ENCODE peak calls at places on chromosomes 6 and 20, in seven cellular contexts. One of them, this sample, is unnamed.

GRCh38 chr6:111850288-111850937 is 22.8 kb downstream of the FYN start:
- DNase-seq in HCT116: no peak
- DNase-seq in MM.1S: no peak
- DNase-seq in PC-3: no peak
- DNase-seq in neural progenitor cell: no peak
- DNase-seq in GM23338: no peak
- DNase-seq in OCI-LY7: no peak
- DNase-seq in this sample: no peak

GRCh38 chr6:152981989-152982767 is 663 bp downstream of the FBXO5 start:
- DNase-seq in HCT116: no peak
- DNase-seq in MM.1S: no peak
- DNase-seq in PC-3: no peak
- DNase-seq in neural progenitor cell: peak
- DNase-seq in GM23338: peak
- DNase-seq in OCI-LY7: peak
- DNase-seq in this sample: peak

GRCh38 chr20:47144463-47144862 is 212.0 kb downstream of the ZMYND8 start:
- DNase-seq in HCT116: no peak
- DNase-seq in MM.1S: no peak
- DNase-seq in PC-3: no peak
- DNase-seq in neural progenitor cell: no peak
- DNase-seq in GM23338: no peak
- DNase-seq in OCI-LY7: no peak
- DNase-seq in this sample: no peak

GRCh38 chr20:56820984-56821383 is 191.9 kb downstream of the TFAP2C start:
- DNase-seq in HCT116: no peak
- DNase-seq in MM.1S: no peak
- DNase-seq in PC-3: no peak
- DNase-seq in neural progenitor cell: no peak
- DNase-seq in GM23338: peak
- DNase-seq in OCI-LY7: no peak
- DNase-seq in this sample: no peak

GRCh38 chr20:40960101-40960500 is 68.5 kb upstream of the TOP1 start:
- DNase-seq in HCT116: no peak
- DNase-seq in MM.1S: no peak
- DNase-seq in PC-3: no peak
- DNase-seq in neural progenitor cell: no peak
- DNase-seq in GM23338: no peak
- DNase-seq in OCI-LY7: no peak
- DNase-seq in this sample: no peak

GRCh38 chr6:149334682-149335160 is 17.2 kb downstream of the TAB2 start:
- DNase-seq in HCT116: peak
- DNase-seq in MM.1S: no peak
- DNase-seq in PC-3: peak
- DNase-seq in neural progenitor cell: no peak
- DNase-seq in GM23338: peak
- DNase-seq in OCI-LY7: no peak
- DNase-seq in this sample: peak

GRCh38 chr6:43758617-43759050 is 11.4 kb upstream of the VEGFA start:
- DNase-seq in HCT116: no peak
- DNase-seq in MM.1S: no peak
- DNase-seq in PC-3: peak
- DNase-seq in neural progenitor cell: peak
- DNase-seq in GM23338: peak
- DNase-seq in OCI-LY7: peak
- DNase-seq in this sample: no peak

GRCh38 chr6:74091133-74091793 is 395.3 kb downstream of the CD109 start:
- DNase-seq in HCT116: peak
- DNase-seq in MM.1S: peak
- DNase-seq in PC-3: peak
- DNase-seq in neural progenitor cell: peak
- DNase-seq in GM23338: peak
- DNase-seq in OCI-LY7: peak
- DNase-seq in this sample: peak

GRCh38 chr6:158441639-158442308 is 118.1 kb upstream of the TMEM181 start:
- DNase-seq in HCT116: no peak
- DNase-seq in MM.1S: no peak
- DNase-seq in PC-3: no peak
- DNase-seq in neural progenitor cell: no peak
- DNase-seq in GM23338: no peak
- DNase-seq in OCI-LY7: no peak
- DNase-seq in this sample: no peak

GRCh38 chr6:53888931-53889330 is 94.1 kb downstream of the LRRC1 start:
- DNase-seq in HCT116: no peak
- DNase-seq in MM.1S: no peak
- DNase-seq in PC-3: peak
- DNase-seq in neural progenitor cell: no peak
- DNase-seq in GM23338: no peak
- DNase-seq in OCI-LY7: no peak
- DNase-seq in this sample: no peak

GRCh38 chr6:29011276-29011734 is 6.2 kb upstream of the ZNF311 start:
- DNase-seq in HCT116: no peak
- DNase-seq in MM.1S: peak
- DNase-seq in PC-3: peak
- DNase-seq in neural progenitor cell: peak
- DNase-seq in GM23338: peak
- DNase-seq in OCI-LY7: peak
- DNase-seq in this sample: peak

GRCh38 chr6:125510405-125510804 is 208.6 kb upstream of the HDDC2 start:
- DNase-seq in HCT116: no peak
- DNase-seq in MM.1S: no peak
- DNase-seq in PC-3: no peak
- DNase-seq in neural progenitor cell: no peak
- DNase-seq in GM23338: no peak
- DNase-seq in OCI-LY7: no peak
- DNase-seq in this sample: no peak

GRCh38 chr6:125513978-125514377 is 212.2 kb upstream of the HDDC2 start:
- DNase-seq in HCT116: no peak
- DNase-seq in MM.1S: no peak
- DNase-seq in PC-3: no peak
- DNase-seq in neural progenitor cell: no peak
- DNase-seq in GM23338: no peak
- DNase-seq in OCI-LY7: no peak
- DNase-seq in this sample: no peak

GRCh38 chr6:125509477-125509876 is 207.7 kb upstream of the HDDC2 start:
- DNase-seq in HCT116: no peak
- DNase-seq in MM.1S: no peak
- DNase-seq in PC-3: no peak
- DNase-seq in neural progenitor cell: no peak
- DNase-seq in GM23338: no peak
- DNase-seq in OCI-LY7: no peak
- DNase-seq in this sample: no peak

GRCh38 chr6:125512621-125513020 is 210.9 kb upstream of the HDDC2 start:
- DNase-seq in HCT116: peak
- DNase-seq in MM.1S: peak
- DNase-seq in PC-3: peak
- DNase-seq in neural progenitor cell: peak
- DNase-seq in GM23338: peak
- DNase-seq in OCI-LY7: peak
- DNase-seq in this sample: no peak

GRCh38 chr6:125511809-125512341 is 210.1 kb upstream of the HDDC2 start:
- DNase-seq in HCT116: no peak
- DNase-seq in MM.1S: no peak
- DNase-seq in PC-3: peak
- DNase-seq in neural progenitor cell: no peak
- DNase-seq in GM23338: no peak
- DNase-seq in OCI-LY7: no peak
- DNase-seq in this sample: no peak
- TF ChIP-seq EZH2phosphoT487 in HCT116: no peak
- TF ChIP-seq EZH2phosphoT487 in MM.1S: no peak
- TF ChIP-seq EZH2phosphoT487 in PC-3: no peak
- TF ChIP-seq EZH2phosphoT487 in neural progenitor cell: no peak
- TF ChIP-seq EZH2phosphoT487 in GM23338: no peak
- TF ChIP-seq EZH2phosphoT487 in OCI-LY7: no peak
- TF ChIP-seq EZH2phosphoT487 in this sample: no peak

GRCh38 chr20:38127920-38128528 is 37.0 kb downstream of the TGM2 start:
- DNase-seq in HCT116: no peak
- DNase-seq in MM.1S: no peak
- DNase-seq in PC-3: no peak
- DNase-seq in neural progenitor cell: no peak
- DNase-seq in GM23338: no peak
- DNase-seq in OCI-LY7: no peak
- DNase-seq in this sample: no peak

GRCh38 chr20:38128691-38129090 is 36.4 kb downstream of the TGM2 start:
- DNase-seq in HCT116: no peak
- DNase-seq in MM.1S: no peak
- DNase-seq in PC-3: no peak
- DNase-seq in neural progenitor cell: no peak
- DNase-seq in GM23338: no peak
- DNase-seq in OCI-LY7: no peak
- DNase-seq in this sample: no peak

GRCh38 chr20:38127011-38127621 is 38.0 kb downstream of the TGM2 start:
- DNase-seq in HCT116: peak
- DNase-seq in MM.1S: no peak
- DNase-seq in PC-3: peak
- DNase-seq in neural progenitor cell: no peak
- DNase-seq in GM23338: no peak
- DNase-seq in OCI-LY7: no peak
- DNase-seq in this sample: peak

GRCh38 chr20:38125157-38126056 is 39.7 kb downstream of the TGM2 start:
- DNase-seq in HCT116: no peak
- DNase-seq in MM.1S: no peak
- DNase-seq in PC-3: peak
- DNase-seq in neural progenitor cell: no peak
- DNase-seq in GM23338: no peak
- DNase-seq in OCI-LY7: no peak
- DNase-seq in this sample: no peak

DNA sequence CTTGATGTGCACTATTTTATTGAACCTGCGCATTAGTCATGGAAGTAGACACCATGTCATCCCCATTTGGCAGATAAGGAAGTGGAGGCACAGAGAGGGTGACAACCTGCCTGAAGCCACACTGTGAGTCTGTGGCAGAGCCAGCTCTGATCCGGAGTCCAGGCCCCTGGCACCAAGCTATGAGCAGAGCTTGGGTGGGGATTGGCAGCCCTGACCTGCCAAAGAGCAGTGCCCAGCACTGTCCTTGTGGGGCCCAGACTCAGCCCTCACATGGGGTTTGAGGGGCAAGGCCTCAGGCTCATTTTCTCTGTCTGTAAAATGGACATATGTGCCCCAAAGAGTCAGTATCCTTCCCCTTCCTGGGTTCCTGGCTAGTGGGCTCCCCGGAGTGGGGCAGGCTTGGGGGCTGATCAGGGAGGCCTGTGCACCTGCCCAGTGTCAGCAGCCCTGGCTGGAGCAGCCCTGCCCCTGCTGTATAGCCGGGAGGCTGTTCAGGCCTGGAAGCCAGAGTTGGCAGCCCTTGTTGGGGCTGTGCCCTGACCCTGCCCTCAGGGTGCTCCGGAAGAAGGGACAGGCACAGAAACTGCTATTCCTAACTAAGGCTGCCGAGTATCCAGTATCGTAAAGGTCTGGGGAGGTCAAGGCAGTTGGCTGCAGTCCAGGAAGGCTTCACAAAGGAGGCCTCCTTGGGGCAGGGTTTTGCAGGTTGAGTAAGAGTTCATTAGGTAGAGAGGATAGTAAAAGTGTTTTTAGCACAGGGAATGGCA is 38.7 kb downstream of the TGM2 start:
- DNase-seq in HCT116: no peak
- DNase-seq in MM.1S: no peak
- DNase-seq in PC-3: no peak
- DNase-seq in neural progenitor cell: no peak
- DNase-seq in GM23338: no peak
- DNase-seq in OCI-LY7: no peak
- DNase-seq in this sample: no peak
- TF ChIP-seq EZH2phosphoT487 in HCT116: no peak
- TF ChIP-seq EZH2phosphoT487 in MM.1S: no peak
- TF ChIP-seq EZH2phosphoT487 in PC-3: no peak
- TF ChIP-seq EZH2phosphoT487 in neural progenitor cell: no peak
- TF ChIP-seq EZH2phosphoT487 in GM23338: no peak
- TF ChIP-seq EZH2phosphoT487 in OCI-LY7: no peak
- TF ChIP-seq EZH2phosphoT487 in this sample: no peak

GRCh38 chr6:10613693-10614092 is 80.7 kb downstream of the C6orf52 start:
- DNase-seq in HCT116: no peak
- DNase-seq in MM.1S: no peak
- DNase-seq in PC-3: no peak
- DNase-seq in neural progenitor cell: peak
- DNase-seq in GM23338: no peak
- DNase-seq in OCI-LY7: no peak
- DNase-seq in this sample: no peak

GRCh38 chr6:10615675-10616074 is 78.7 kb downstream of the C6orf52 start:
- DNase-seq in HCT116: no peak
- DNase-seq in MM.1S: no peak
- DNase-seq in PC-3: no peak
- DNase-seq in neural progenitor cell: no peak
- DNase-seq in GM23338: no peak
- DNase-seq in OCI-LY7: no peak
- DNase-seq in this sample: no peak

GRCh38 chr6:10613077-10613476 is 81.3 kb downstream of the C6orf52 start:
- DNase-seq in HCT116: no peak
- DNase-seq in MM.1S: no peak
- DNase-seq in PC-3: peak
- DNase-seq in neural progenitor cell: no peak
- DNase-seq in GM23338: no peak
- DNase-seq in OCI-LY7: no peak
- DNase-seq in this sample: no peak

GRCh38 chr6:10618409-10618808 is 76.0 kb downstream of the C6orf52 start:
- DNase-seq in HCT116: no peak
- DNase-seq in MM.1S: no peak
- DNase-seq in PC-3: peak
- DNase-seq in neural progenitor cell: no peak
- DNase-seq in GM23338: no peak
- DNase-seq in OCI-LY7: no peak
- DNase-seq in this sample: no peak

DNA sequence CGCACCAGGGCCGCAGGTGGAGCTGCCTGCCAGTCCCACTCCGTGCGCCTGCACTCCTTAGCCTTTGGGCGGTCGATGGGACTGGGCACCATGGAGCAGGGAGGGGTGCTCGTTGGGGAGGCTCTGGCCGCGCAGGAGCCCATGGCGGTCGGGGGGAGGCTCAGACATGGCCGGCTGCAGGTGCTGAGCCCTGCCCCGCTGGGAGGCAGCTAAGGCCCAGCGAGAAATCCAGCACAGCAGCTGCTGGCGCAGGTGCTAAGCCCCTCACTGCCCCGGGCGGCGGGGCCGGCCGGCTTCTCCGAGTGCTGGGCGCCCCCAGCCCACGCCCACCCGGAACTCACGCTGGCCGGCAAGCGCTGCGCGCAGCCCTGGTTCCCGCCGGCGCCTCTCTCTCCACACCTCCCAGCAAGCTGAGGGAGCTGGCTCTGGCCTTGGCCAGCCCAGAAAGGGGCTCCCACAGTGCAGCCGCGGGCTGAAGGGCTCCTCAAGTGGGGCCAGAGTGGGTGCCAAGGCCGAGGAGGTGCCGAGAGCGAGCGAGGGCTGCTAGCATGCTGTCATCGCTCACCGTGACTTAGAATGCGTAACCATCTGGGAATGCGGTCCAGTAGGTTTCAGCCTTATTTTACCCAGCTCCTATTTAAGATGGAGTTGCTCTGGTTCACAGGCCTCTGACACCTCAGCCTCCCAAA is 77.3 kb downstream of the C6orf52 start:
- DNase-seq in HCT116: no peak
- DNase-seq in MM.1S: no peak
- DNase-seq in PC-3: no peak
- DNase-seq in neural progenitor cell: no peak
- DNase-seq in GM23338: no peak
- DNase-seq in OCI-LY7: no peak
- DNase-seq in this sample: no peak
- TF ChIP-seq EZH2phosphoT487 in HCT116: no peak
- TF ChIP-seq EZH2phosphoT487 in MM.1S: no peak
- TF ChIP-seq EZH2phosphoT487 in PC-3: no peak
- TF ChIP-seq EZH2phosphoT487 in neural progenitor cell: no peak
- TF ChIP-seq EZH2phosphoT487 in GM23338: no peak
- TF ChIP-seq EZH2phosphoT487 in OCI-LY7: no peak
- TF ChIP-seq EZH2phosphoT487 in this sample: no peak

GRCh38 chr20:43971233-43971632 is 56.6 kb downstream of the TOX2 start:
- DNase-seq in HCT116: no peak
- DNase-seq in MM.1S: no peak
- DNase-seq in PC-3: no peak
- DNase-seq in neural progenitor cell: no peak
- DNase-seq in GM23338: no peak
- DNase-seq in OCI-LY7: no peak
- DNase-seq in this sample: no peak
- TF ChIP-seq EZH2phosphoT487 in HCT116: no peak
- TF ChIP-seq EZH2phosphoT487 in MM.1S: no peak
- TF ChIP-seq EZH2phosphoT487 in PC-3: no peak
- TF ChIP-seq EZH2phosphoT487 in neural progenitor cell: no peak
- TF ChIP-seq EZH2phosphoT487 in GM23338: no peak
- TF ChIP-seq EZH2phosphoT487 in OCI-LY7: no peak
- TF ChIP-seq EZH2phosphoT487 in this sample: no peak